ENCODE peak calls at places on chromosomes 13 and 19, in seven cellular contexts. J is DMS153; O is stimulated activated CD4-positive, alpha-beta T cell treated with anti-CD3 and anti-CD28 coated beads, Interleukin-12 subunit alpha, Interleukin-12 subunit beta, amount 100 ng/mL, for 48 hours; E is amniotic stem cell; F is progenitor cell of endocrine pancreas; D is left cardiac atrium; I is esophagus squamous epithelium. L is an unnamed sample.

GRCh38 chr13:49814551-49815270 is 22.2 kb upstream of the KPNA3 start:
- DNase-seq in F (no peak), D (no peak), I (no peak), O (no peak), J (no peak), E (no peak), L (no peak)

GRCh38 chr13:42696191-42696590 is 85.2 kb upstream of the FAM216B start:
- DNase-seq in F (no peak), J (no peak), E (peak), D (no peak), I (no peak), O (no peak), L (no peak)

GRCh38 chr13:94674609-94675348 is 37.6 kb downstream of the SOX21 start:
- DNase-seq in O (no peak), J (no peak), D (peak), E (peak), I (no peak), F (peak), L (no peak)

GRCh38 chr13:26017196-26017921 is 34.5 kb downstream of the SHISA2 start:
- DNase-seq in D (no peak), O (no peak), F (no peak), J (no peak), E (no peak), I (no peak), L (no peak)

GRCh38 chr13:41416276-41416675 is 41.1 kb upstream of the RGCC start:
- DNase-seq in O (no peak), D (no peak), I (no peak), E (no peak), F (no peak), J (no peak), L (no peak)

GRCh38 chr19:29699861-29700260 is 15.2 kb downstream of the C19orf12 start:
- DNase-seq in F (no peak), D (no peak), O (no peak), E (no peak), J (no peak), I (no peak), L (no peak)

GRCh38 chr13:105202384-105202783 is 1333.1 kb downstream of the EFNB2 start:
- DNase-seq in E (peak), F (no peak), O (no peak), I (no peak), J (no peak), D (no peak), L (no peak)

GRCh38 chr13:97327521-97328221 is 105.5 kb downstream of the MBNL2 start:
- DNase-seq in D (no peak), F (no peak), O (no peak), E (no peak), J (no peak), I (no peak), L (no peak)

GRCh38 chr13:89686171-89686570 is 1661.3 kb upstream of the MIR17HG start:
- DNase-seq in I (no peak), E (no peak), O (no peak), D (no peak), F (no peak), J (no peak), L (no peak)

GRCh38 chr13:73366241-73366640 is 307.4 kb downstream of the KLF5 start:
- DNase-seq in I (no peak), D (no peak), F (no peak), J (no peak), E (no peak), O (no peak), L (no peak)

GRCh38 chr19:32652893-32653625 is 21.9 kb downstream of the ANKRD27 start:
- DNase-seq in O (no peak), J (no peak), F (no peak), E (no peak), I (no peak), D (peak), L (no peak)

GRCh38 chr13:113405481-113406300 is 41.8 kb upstream of the GRTP1 start:
- DNase-seq in O (no peak), E (no peak), F (no peak), D (no peak), J (peak), I (no peak), L (peak)

GRCh38 chr19:7870571-7871279 is 3.5 kb downstream of the PRR36 start:
- DNase-seq in E (no peak), D (peak), O (peak), F (no peak), J (peak), I (no peak), L (no peak)

GRCh38 chr13:25372275-25373081 is 704 bp downstream of the ATP8A2 start:
- DNase-seq in O (no peak), J (no peak), E (no peak), D (no peak), F (peak), I (no peak), L (no peak)

L was measured in tibial nerve.